ENCODE peak calls at places on chromosome 10, in seven cellular contexts. H is epithelial cell of proximal tubule, S is psoas muscle, N is suprapubic skin, I is BE2C, L is HCT116, T is fibroblast of lung. G is an unnamed sample.
A peak's percentile ranks its signal among the peaks of the same experiment; 100 is the strongest.

GRCh38 chr10:113534428-113534827 is 18.4 kb upstream of the HABP2 start:
- DNase-seq in H (no peak), S (no peak), N (no peak), I (no peak), L (no peak), T (no peak), G (no peak)

GRCh38 chr10:126062132-126063032 is 166.0 kb downstream of the FANK1 start:
- DNase-seq in H (peak; percentile 93), S (peak; percentile 91), N (peak; percentile 95), I (peak; percentile 60), L (peak; percentile 82), T (peak; percentile 99), G (no peak)

GRCh38 chr10:9670911-9671310 is 1346.8 kb upstream of the CELF2 start:
- DNase-seq in H (no peak), S (no peak), N (no peak), I (no peak), L (no peak), T (peak; percentile 4), G (no peak)

GRCh38 chr10:30581779-30582380 is 47.7 kb downstream of the LYZL2 start:
- DNase-seq in H (no peak), S (no peak), N (no peak), I (peak; percentile 30), L (peak; percentile 36), T (peak; percentile 35), G (peak; percentile 25)

GRCh38 chr10:43793714-43794113 is 145.0 kb upstream of the ZNF32 start:
- DNase-seq in H (peak; percentile 25), S (no peak), N (no peak), I (no peak), L (no peak), T (peak; percentile 46), G (no peak)

GRCh38 chr10:35554461-35555056 is 50.6 kb upstream of the GJD4 start:
- DNase-seq in H (no peak), S (no peak), N (no peak), I (no peak), L (no peak), T (no peak), G (no peak)

GRCh38 chr10:21535494-21535818 is 1.4 kb downstream of the MLLT10 start:
- DNase-seq in H (no peak), S (no peak), N (no peak), I (no peak), L (no peak), T (peak; percentile 10), G (no peak)

GRCh38 chr10:110706690-110707098 is 62.6 kb downstream of the RBM20 start:
- DNase-seq in H (peak; percentile 10), S (no peak), N (no peak), I (no peak), L (peak; percentile 16), T (peak; percentile 99), G (no peak)

DNA sequence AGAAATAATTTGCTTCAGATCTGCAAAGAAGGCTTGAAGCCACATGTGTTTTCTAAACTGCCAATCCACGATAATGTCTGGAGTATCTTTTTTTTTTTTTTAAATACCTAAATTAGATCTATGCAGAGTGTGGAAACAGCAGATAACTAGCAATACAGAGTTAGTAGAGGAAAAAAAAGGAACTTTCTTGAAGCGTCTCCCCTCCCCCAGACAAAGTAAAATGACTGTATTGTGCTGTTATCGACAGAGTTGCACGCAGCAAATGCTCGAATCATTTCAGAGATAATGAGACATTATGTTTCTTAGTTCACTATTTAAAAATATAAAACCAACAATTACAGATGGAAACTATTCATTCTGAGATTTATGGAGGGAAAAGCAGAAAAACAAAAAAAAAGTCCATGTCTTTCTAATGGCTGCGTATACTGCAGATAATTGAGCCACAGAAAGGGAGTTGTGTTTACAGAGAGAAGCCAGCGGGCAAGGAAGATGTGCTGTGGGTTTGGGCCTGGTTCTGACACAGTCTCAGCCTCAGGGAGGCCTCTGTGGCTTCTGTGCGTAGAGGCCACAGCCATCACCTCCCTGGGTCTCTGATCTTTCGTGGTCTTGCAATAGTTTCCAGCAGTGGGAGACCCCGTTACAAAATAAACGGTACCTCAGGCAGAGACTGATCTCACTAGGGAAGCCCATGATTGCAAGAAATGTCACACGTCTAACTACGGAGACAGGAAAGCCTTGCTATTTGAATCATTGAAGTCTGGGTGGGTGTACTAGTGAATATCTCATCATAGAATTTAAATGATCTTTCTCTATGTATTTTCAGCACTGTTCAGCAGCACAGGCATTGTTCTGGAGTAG is 19.1 kb upstream of the KLF6 start:
- DNase-seq in H (no peak), S (no peak), N (no peak), I (no peak), L (no peak), T (peak; percentile 31), G (no peak)
- TF ChIP-seq CTCF in H (no peak), S (no peak), N (no peak), I (no peak), L (no peak), T (no peak), G (no peak)

GRCh38 chr10:101145145-101145544 is 14.0 kb downstream of the TLX1 start:
- DNase-seq in H (no peak), S (no peak), N (no peak), I (no peak), L (no peak), T (no peak), G (no peak)

GRCh38 chr10:101143354-101143648 is 12.2 kb downstream of the TLX1 start:
- DNase-seq in H (no peak), S (no peak), N (no peak), I (no peak), L (no peak), T (no peak), G (no peak)

GRCh38 chr10:101142533-101143353 is 11.6 kb downstream of the TLX1 start:
- DNase-seq in H (no peak), S (no peak), N (no peak), I (no peak), L (no peak), T (no peak), G (no peak)

GRCh38 chr10:101145750-101146391 is 14.8 kb downstream of the TLX1 start:
- DNase-seq in H (no peak), S (no peak), N (no peak), I (no peak), L (no peak), T (no peak), G (no peak)

GRCh38 chr10:101144053-101144452 is 13.0 kb downstream of the TLX1 start:
- DNase-seq in H (no peak), S (no peak), N (no peak), I (no peak), L (no peak), T (no peak), G (no peak)
- TF ChIP-seq CTCF in H (no peak), S (no peak), N (no peak), I (no peak), L (no peak), T (no peak), G (no peak)

GRCh38 chr10:22805304-22805703 is 90.9 kb upstream of the PIP4K2A start:
- DNase-seq in H (peak; percentile 55), S (no peak), N (peak; percentile 77), I (peak; percentile 77), L (no peak), T (peak; percentile 73), G (no peak)
- TF ChIP-seq CTCF in H (no peak), S (no peak), N (no peak), I (no peak), L (no peak), T (peak; percentile 29), G (no peak)

DNA sequence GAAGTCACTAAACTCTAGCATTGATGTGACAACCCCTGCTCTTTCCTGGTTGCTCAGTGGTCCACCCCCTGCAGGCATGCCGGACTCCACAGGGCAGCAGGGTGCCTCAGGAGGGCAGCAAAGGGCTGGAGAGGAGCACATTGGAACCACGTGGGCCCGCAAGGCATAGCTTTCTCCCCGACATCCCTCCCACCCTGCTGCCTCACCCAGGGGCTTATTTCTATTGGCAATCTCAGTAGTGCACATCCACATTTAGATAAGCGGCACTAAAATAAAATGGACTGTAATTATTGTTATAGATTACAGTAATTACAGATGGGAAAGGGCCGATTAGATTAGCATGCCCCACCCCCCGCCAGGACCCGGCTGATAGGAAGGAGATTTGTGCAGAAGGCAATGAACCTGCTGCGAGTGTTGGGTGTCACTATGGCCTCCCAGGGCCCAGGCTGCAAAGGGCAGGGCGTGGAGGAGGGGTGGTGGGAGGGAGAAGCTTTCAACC is 580.1 kb downstream of the GRID1 start:
- DNase-seq in H (no peak), S (no peak), N (no peak), I (peak; percentile 84), L (peak; percentile 4), T (no peak), G (peak; percentile 63)
- TF ChIP-seq CTCF in H (peak; percentile 32), S (peak; percentile 30), N (no peak), I (peak; percentile 79), L (peak; percentile 47), T (no peak), G (no peak)

DNA sequence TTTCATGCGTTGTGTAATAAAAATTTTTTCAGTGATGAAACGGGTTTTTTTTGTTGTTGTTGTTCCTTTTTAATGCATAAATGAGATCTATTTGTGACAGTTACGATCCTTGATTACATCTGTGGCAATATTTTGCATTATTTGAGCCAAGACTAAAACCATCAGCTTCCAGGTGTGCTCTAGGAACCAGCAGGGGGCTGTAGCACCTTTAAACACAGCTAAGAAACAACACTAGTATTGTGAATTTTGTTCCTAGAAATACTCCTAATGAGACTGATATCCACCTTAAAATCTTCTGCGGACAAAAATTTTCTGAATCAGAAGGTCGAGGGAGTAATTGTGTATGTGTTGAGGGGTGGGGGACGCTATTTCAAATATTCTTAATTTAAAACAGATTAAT is 52.6 kb downstream of the FGFBP3 start:
- DNase-seq in H (no peak), S (no peak), N (no peak), I (no peak), L (peak; percentile 3), T (no peak), G (no peak)
- TF ChIP-seq CTCF in H (peak; percentile 61), S (no peak), N (no peak), I (peak; percentile 58), L (peak; percentile 55), T (peak; percentile 34), G (no peak)